ENCODE peak calls at places on chromosomes 13 and 19, in nine cellular contexts. One of them, this sample, is unnamed.

GRCh38 chr19:397941-398706 is 10.8 kb downstream of the C2CD4C start:
- DNase-seq in stimulated activated CD4-positive, alpha-beta T cell treated with anti-CD3 and anti-CD28 coated beads, TNF-alpha, amount 100 ng/mL, for 4 hours: no peak
- DNase-seq in T-helper 1 cell: no peak
- DNase-seq in left kidney: no peak
- DNase-seq in HEK293T: no peak
- DNase-seq in stimulated activated CD8-positive, alpha-beta memory T cell treated with anti-CD3 and anti-CD28 coated beads, Interleukin-15, amount 100 ng/mL, for 24 hours: no peak
- DNase-seq in HTR-8/SVneo: no peak
- DNase-seq in CD4-positive, alpha-beta T cell: no peak
- DNase-seq in RWPE1: no peak
- DNase-seq in this sample: no peak

GRCh38 chr19:52191951-52192350 is 2.1 kb downstream of the PPP2R1A start:
- DNase-seq in left kidney: no peak
- DNase-seq in HEK293T: no peak
- DNase-seq in CD4-positive, alpha-beta T cell: no peak
- DNase-seq in HTR-8/SVneo: no peak
- DNase-seq in RWPE1: no peak
- DNase-seq in stimulated activated CD4-positive, alpha-beta T cell treated with anti-CD3 and anti-CD28 coated beads, TNF-alpha, amount 100 ng/mL, for 4 hours: no peak
- DNase-seq in stimulated activated CD8-positive, alpha-beta memory T cell treated with anti-CD3 and anti-CD28 coated beads, Interleukin-15, amount 100 ng/mL, for 24 hours: no peak
- DNase-seq in T-helper 1 cell: no peak
- DNase-seq in this sample: peak

GRCh38 chr13:40993119-40993518 is 26.0 kb downstream of the ELF1 start:
- DNase-seq in HTR-8/SVneo: no peak
- DNase-seq in left kidney: peak
- DNase-seq in stimulated activated CD4-positive, alpha-beta T cell treated with anti-CD3 and anti-CD28 coated beads, TNF-alpha, amount 100 ng/mL, for 4 hours: no peak
- DNase-seq in CD4-positive, alpha-beta T cell: no peak
- DNase-seq in stimulated activated CD8-positive, alpha-beta memory T cell treated with anti-CD3 and anti-CD28 coated beads, Interleukin-15, amount 100 ng/mL, for 24 hours: no peak
- DNase-seq in T-helper 1 cell: no peak
- DNase-seq in HEK293T: no peak
- DNase-seq in RWPE1: no peak
- DNase-seq in this sample: no peak

GRCh38 chr13:24032252-24032651 is 128.3 kb upstream of the SPATA13 start:
- DNase-seq in HTR-8/SVneo: no peak
- DNase-seq in CD4-positive, alpha-beta T cell: no peak
- DNase-seq in left kidney: no peak
- DNase-seq in T-helper 1 cell: no peak
- DNase-seq in RWPE1: no peak
- DNase-seq in HEK293T: no peak
- DNase-seq in stimulated activated CD4-positive, alpha-beta T cell treated with anti-CD3 and anti-CD28 coated beads, TNF-alpha, amount 100 ng/mL, for 4 hours: no peak
- DNase-seq in stimulated activated CD8-positive, alpha-beta memory T cell treated with anti-CD3 and anti-CD28 coated beads, Interleukin-15, amount 100 ng/mL, for 24 hours: no peak
- DNase-seq in this sample: peak

GRCh38 chr13:54574791-54575190 is 1546.2 kb downstream of the OLFM4 start:
- DNase-seq in HEK293T: no peak
- DNase-seq in T-helper 1 cell: no peak
- DNase-seq in HTR-8/SVneo: no peak
- DNase-seq in left kidney: no peak
- DNase-seq in RWPE1: no peak
- DNase-seq in stimulated activated CD8-positive, alpha-beta memory T cell treated with anti-CD3 and anti-CD28 coated beads, Interleukin-15, amount 100 ng/mL, for 24 hours: no peak
- DNase-seq in stimulated activated CD4-positive, alpha-beta T cell treated with anti-CD3 and anti-CD28 coated beads, TNF-alpha, amount 100 ng/mL, for 4 hours: no peak
- DNase-seq in CD4-positive, alpha-beta T cell: no peak
- DNase-seq in this sample: no peak

GRCh38 chr19:51246153-51246552 is 4.7 kb upstream of the SIGLECL1 start:
- DNase-seq in RWPE1: no peak
- DNase-seq in HEK293T: no peak
- DNase-seq in HTR-8/SVneo: no peak
- DNase-seq in stimulated activated CD8-positive, alpha-beta memory T cell treated with anti-CD3 and anti-CD28 coated beads, Interleukin-15, amount 100 ng/mL, for 24 hours: no peak
- DNase-seq in left kidney: peak
- DNase-seq in stimulated activated CD4-positive, alpha-beta T cell treated with anti-CD3 and anti-CD28 coated beads, TNF-alpha, amount 100 ng/mL, for 4 hours: no peak
- DNase-seq in T-helper 1 cell: no peak
- DNase-seq in CD4-positive, alpha-beta T cell: no peak
- DNase-seq in this sample: no peak

GRCh38 chr13:112187527-112188297 is 120.8 kb downstream of the SOX1 start:
- DNase-seq in stimulated activated CD4-positive, alpha-beta T cell treated with anti-CD3 and anti-CD28 coated beads, TNF-alpha, amount 100 ng/mL, for 4 hours: no peak
- DNase-seq in HEK293T: no peak
- DNase-seq in CD4-positive, alpha-beta T cell: no peak
- DNase-seq in HTR-8/SVneo: no peak
- DNase-seq in left kidney: no peak
- DNase-seq in T-helper 1 cell: no peak
- DNase-seq in stimulated activated CD8-positive, alpha-beta memory T cell treated with anti-CD3 and anti-CD28 coated beads, Interleukin-15, amount 100 ng/mL, for 24 hours: no peak
- DNase-seq in RWPE1: no peak
- DNase-seq in this sample: no peak

GRCh38 chr13:84487681-84488080 is 605.4 kb upstream of the SLITRK1 start:
- DNase-seq in left kidney: no peak
- DNase-seq in HTR-8/SVneo: no peak
- DNase-seq in stimulated activated CD4-positive, alpha-beta T cell treated with anti-CD3 and anti-CD28 coated beads, TNF-alpha, amount 100 ng/mL, for 4 hours: no peak
- DNase-seq in HEK293T: no peak
- DNase-seq in stimulated activated CD8-positive, alpha-beta memory T cell treated with anti-CD3 and anti-CD28 coated beads, Interleukin-15, amount 100 ng/mL, for 24 hours: no peak
- DNase-seq in T-helper 1 cell: no peak
- DNase-seq in RWPE1: no peak
- DNase-seq in CD4-positive, alpha-beta T cell: no peak
- DNase-seq in this sample: no peak

GRCh38 chr13:26895081-26895807 is 134.7 kb upstream of the GPR12 start:
- DNase-seq in HTR-8/SVneo: no peak
- DNase-seq in RWPE1: no peak
- DNase-seq in HEK293T: no peak
- DNase-seq in stimulated activated CD4-positive, alpha-beta T cell treated with anti-CD3 and anti-CD28 coated beads, TNF-alpha, amount 100 ng/mL, for 4 hours: no peak
- DNase-seq in T-helper 1 cell: no peak
- DNase-seq in CD4-positive, alpha-beta T cell: no peak
- DNase-seq in left kidney: no peak
- DNase-seq in stimulated activated CD8-positive, alpha-beta memory T cell treated with anti-CD3 and anti-CD28 coated beads, Interleukin-15, amount 100 ng/mL, for 24 hours: no peak
- DNase-seq in this sample: no peak

GRCh38 chr13:42283574-42283973 is 11.6 kb downstream of the AKAP11 start:
- DNase-seq in stimulated activated CD8-positive, alpha-beta memory T cell treated with anti-CD3 and anti-CD28 coated beads, Interleukin-15, amount 100 ng/mL, for 24 hours: no peak
- DNase-seq in T-helper 1 cell: no peak
- DNase-seq in RWPE1: no peak
- DNase-seq in HEK293T: no peak
- DNase-seq in left kidney: no peak
- DNase-seq in CD4-positive, alpha-beta T cell: no peak
- DNase-seq in stimulated activated CD4-positive, alpha-beta T cell treated with anti-CD3 and anti-CD28 coated beads, TNF-alpha, amount 100 ng/mL, for 4 hours: no peak
- DNase-seq in HTR-8/SVneo: no peak
- DNase-seq in this sample: no peak

GRCh38 chr13:42345367-42345766 is 73.4 kb downstream of the AKAP11 start:
- DNase-seq in CD4-positive, alpha-beta T cell: no peak
- DNase-seq in RWPE1: no peak
- DNase-seq in HTR-8/SVneo: no peak
- DNase-seq in stimulated activated CD4-positive, alpha-beta T cell treated with anti-CD3 and anti-CD28 coated beads, TNF-alpha, amount 100 ng/mL, for 4 hours: no peak
- DNase-seq in left kidney: no peak
- DNase-seq in HEK293T: no peak
- DNase-seq in stimulated activated CD8-positive, alpha-beta memory T cell treated with anti-CD3 and anti-CD28 coated beads, Interleukin-15, amount 100 ng/mL, for 24 hours: no peak
- DNase-seq in T-helper 1 cell: no peak
- DNase-seq in this sample: no peak

GRCh38 chr19:4114181-4114580 is 9.7 kb downstream of the MAP2K2 start:
- DNase-seq in left kidney: no peak
- DNase-seq in HTR-8/SVneo: no peak
- DNase-seq in CD4-positive, alpha-beta T cell: no peak
- DNase-seq in T-helper 1 cell: no peak
- DNase-seq in stimulated activated CD8-positive, alpha-beta memory T cell treated with anti-CD3 and anti-CD28 coated beads, Interleukin-15, amount 100 ng/mL, for 24 hours: no peak
- DNase-seq in RWPE1: no peak
- DNase-seq in HEK293T: no peak
- DNase-seq in stimulated activated CD4-positive, alpha-beta T cell treated with anti-CD3 and anti-CD28 coated beads, TNF-alpha, amount 100 ng/mL, for 4 hours: no peak
- DNase-seq in this sample: no peak

GRCh38 chr13:59480857-59481256 is 682.9 kb downstream of the DIAPH3 start:
- DNase-seq in stimulated activated CD4-positive, alpha-beta T cell treated with anti-CD3 and anti-CD28 coated beads, TNF-alpha, amount 100 ng/mL, for 4 hours: no peak
- DNase-seq in RWPE1: no peak
- DNase-seq in HTR-8/SVneo: no peak
- DNase-seq in left kidney: no peak
- DNase-seq in T-helper 1 cell: no peak
- DNase-seq in CD4-positive, alpha-beta T cell: no peak
- DNase-seq in stimulated activated CD8-positive, alpha-beta memory T cell treated with anti-CD3 and anti-CD28 coated beads, Interleukin-15, amount 100 ng/mL, for 24 hours: no peak
- DNase-seq in HEK293T: no peak
- DNase-seq in this sample: no peak

GRCh38 chr13:99663908-99664307 is 162.6 kb downstream of the TM9SF2 start:
- DNase-seq in HTR-8/SVneo: no peak
- DNase-seq in T-helper 1 cell: no peak
- DNase-seq in stimulated activated CD4-positive, alpha-beta T cell treated with anti-CD3 and anti-CD28 coated beads, TNF-alpha, amount 100 ng/mL, for 4 hours: no peak
- DNase-seq in left kidney: no peak
- DNase-seq in RWPE1: no peak
- DNase-seq in CD4-positive, alpha-beta T cell: no peak
- DNase-seq in HEK293T: no peak
- DNase-seq in stimulated activated CD8-positive, alpha-beta memory T cell treated with anti-CD3 and anti-CD28 coated beads, Interleukin-15, amount 100 ng/mL, for 24 hours: no peak
- DNase-seq in this sample: no peak

GRCh38 chr19:48695743-48696352 is at the start of gene FUT2:
- DNase-seq in RWPE1: no peak
- DNase-seq in HTR-8/SVneo: no peak
- DNase-seq in left kidney: peak
- DNase-seq in stimulated activated CD8-positive, alpha-beta memory T cell treated with anti-CD3 and anti-CD28 coated beads, Interleukin-15, amount 100 ng/mL, for 24 hours: no peak
- DNase-seq in CD4-positive, alpha-beta T cell: no peak
- DNase-seq in stimulated activated CD4-positive, alpha-beta T cell treated with anti-CD3 and anti-CD28 coated beads, TNF-alpha, amount 100 ng/mL, for 4 hours: no peak
- DNase-seq in T-helper 1 cell: no peak
- DNase-seq in HEK293T: no peak
- DNase-seq in this sample: no peak

GRCh38 chr13:112114391-112114790 is 47.4 kb downstream of the SOX1 start:
- DNase-seq in left kidney: no peak
- DNase-seq in HEK293T: no peak
- DNase-seq in T-helper 1 cell: no peak
- DNase-seq in stimulated activated CD8-positive, alpha-beta memory T cell treated with anti-CD3 and anti-CD28 coated beads, Interleukin-15, amount 100 ng/mL, for 24 hours: no peak
- DNase-seq in CD4-positive, alpha-beta T cell: no peak
- DNase-seq in RWPE1: no peak
- DNase-seq in HTR-8/SVneo: no peak
- DNase-seq in stimulated activated CD4-positive, alpha-beta T cell treated with anti-CD3 and anti-CD28 coated beads, TNF-alpha, amount 100 ng/mL, for 4 hours: no peak
- DNase-seq in this sample: no peak

GRCh38 chr19:8459520-8460260 is 14.9 kb downstream of the HNRNPM start:
- DNase-seq in HEK293T: no peak
- DNase-seq in CD4-positive, alpha-beta T cell: no peak
- DNase-seq in HTR-8/SVneo: peak
- DNase-seq in T-helper 1 cell: no peak
- DNase-seq in stimulated activated CD8-positive, alpha-beta memory T cell treated with anti-CD3 and anti-CD28 coated beads, Interleukin-15, amount 100 ng/mL, for 24 hours: no peak
- DNase-seq in stimulated activated CD4-positive, alpha-beta T cell treated with anti-CD3 and anti-CD28 coated beads, TNF-alpha, amount 100 ng/mL, for 4 hours: no peak
- DNase-seq in left kidney: peak
- DNase-seq in RWPE1: peak
- DNase-seq in this sample: peak

GRCh38 chr13:89969996-89970709 is 1377.3 kb upstream of the MIR17HG start:
- DNase-seq in RWPE1: no peak
- DNase-seq in HEK293T: no peak
- DNase-seq in CD4-positive, alpha-beta T cell: no peak
- DNase-seq in left kidney: no peak
- DNase-seq in HTR-8/SVneo: no peak
- DNase-seq in stimulated activated CD8-positive, alpha-beta memory T cell treated with anti-CD3 and anti-CD28 coated beads, Interleukin-15, amount 100 ng/mL, for 24 hours: no peak
- DNase-seq in T-helper 1 cell: no peak
- DNase-seq in stimulated activated CD4-positive, alpha-beta T cell treated with anti-CD3 and anti-CD28 coated beads, TNF-alpha, amount 100 ng/mL, for 4 hours: no peak
- DNase-seq in this sample: peak

GRCh38 chr19:18490719-18491118 is 31.2 kb downstream of the ELL start:
- DNase-seq in CD4-positive, alpha-beta T cell: no peak
- DNase-seq in T-helper 1 cell: no peak
- DNase-seq in left kidney: no peak
- DNase-seq in RWPE1: no peak
- DNase-seq in HTR-8/SVneo: no peak
- DNase-seq in stimulated activated CD8-positive, alpha-beta memory T cell treated with anti-CD3 and anti-CD28 coated beads, Interleukin-15, amount 100 ng/mL, for 24 hours: no peak
- DNase-seq in stimulated activated CD4-positive, alpha-beta T cell treated with anti-CD3 and anti-CD28 coated beads, TNF-alpha, amount 100 ng/mL, for 4 hours: no peak
- DNase-seq in HEK293T: no peak
- DNase-seq in this sample: no peak

GRCh38 chr19:45906221-45906620 is 3.8 kb upstream of the MYPOP start:
- DNase-seq in HEK293T: no peak
- DNase-seq in left kidney: no peak
- DNase-seq in RWPE1: no peak
- DNase-seq in stimulated activated CD8-positive, alpha-beta memory T cell treated with anti-CD3 and anti-CD28 coated beads, Interleukin-15, amount 100 ng/mL, for 24 hours: no peak
- DNase-seq in HTR-8/SVneo: no peak
- DNase-seq in CD4-positive, alpha-beta T cell: no peak
- DNase-seq in T-helper 1 cell: no peak
- DNase-seq in stimulated activated CD4-positive, alpha-beta T cell treated with anti-CD3 and anti-CD28 coated beads, TNF-alpha, amount 100 ng/mL, for 4 hours: no peak
- DNase-seq in this sample: no peak

GRCh38 chr19:30870861-30871260 is 478.4 kb downstream of the TSHZ3 start:
- DNase-seq in left kidney: peak
- DNase-seq in RWPE1: peak
- DNase-seq in CD4-positive, alpha-beta T cell: no peak
- DNase-seq in HEK293T: no peak
- DNase-seq in stimulated activated CD8-positive, alpha-beta memory T cell treated with anti-CD3 and anti-CD28 coated beads, Interleukin-15, amount 100 ng/mL, for 24 hours: no peak
- DNase-seq in T-helper 1 cell: no peak
- DNase-seq in stimulated activated CD4-positive, alpha-beta T cell treated with anti-CD3 and anti-CD28 coated beads, TNF-alpha, amount 100 ng/mL, for 4 hours: no peak
- DNase-seq in HTR-8/SVneo: no peak
- DNase-seq in this sample: no peak

GRCh38 chr19:19263886-19264487 is 9.1 kb downstream of the TM6SF2 start:
- DNase-seq in HEK293T: no peak
- DNase-seq in left kidney: no peak
- DNase-seq in RWPE1: no peak
- DNase-seq in CD4-positive, alpha-beta T cell: no peak
- DNase-seq in HTR-8/SVneo: no peak
- DNase-seq in T-helper 1 cell: no peak
- DNase-seq in stimulated activated CD4-positive, alpha-beta T cell treated with anti-CD3 and anti-CD28 coated beads, TNF-alpha, amount 100 ng/mL, for 4 hours: no peak
- DNase-seq in stimulated activated CD8-positive, alpha-beta memory T cell treated with anti-CD3 and anti-CD28 coated beads, Interleukin-15, amount 100 ng/mL, for 24 hours: no peak
- DNase-seq in this sample: no peak

GRCh38 chr19:38684078-38684861 is 36.8 kb downstream of the ACTN4 start:
- DNase-seq in HEK293T: peak
- DNase-seq in stimulated activated CD8-positive, alpha-beta memory T cell treated with anti-CD3 and anti-CD28 coated beads, Interleukin-15, amount 100 ng/mL, for 24 hours: no peak
- DNase-seq in T-helper 1 cell: peak
- DNase-seq in HTR-8/SVneo: peak
- DNase-seq in left kidney: peak
- DNase-seq in stimulated activated CD4-positive, alpha-beta T cell treated with anti-CD3 and anti-CD28 coated beads, TNF-alpha, amount 100 ng/mL, for 4 hours: no peak
- DNase-seq in RWPE1: peak
- DNase-seq in CD4-positive, alpha-beta T cell: no peak
- DNase-seq in this sample: peak

GRCh38 chr13:109914111-109914510 is 127.7 kb upstream of the IRS2 start:
- DNase-seq in stimulated activated CD4-positive, alpha-beta T cell treated with anti-CD3 and anti-CD28 coated beads, TNF-alpha, amount 100 ng/mL, for 4 hours: no peak
- DNase-seq in HTR-8/SVneo: no peak
- DNase-seq in stimulated activated CD8-positive, alpha-beta memory T cell treated with anti-CD3 and anti-CD28 coated beads, Interleukin-15, amount 100 ng/mL, for 24 hours: no peak
- DNase-seq in CD4-positive, alpha-beta T cell: no peak
- DNase-seq in HEK293T: no peak
- DNase-seq in left kidney: no peak
- DNase-seq in T-helper 1 cell: no peak
- DNase-seq in RWPE1: no peak
- DNase-seq in this sample: no peak

GRCh38 chr13:84446972-84447700 is 564.9 kb upstream of the SLITRK1 start:
- DNase-seq in T-helper 1 cell: no peak
- DNase-seq in HTR-8/SVneo: no peak
- DNase-seq in stimulated activated CD4-positive, alpha-beta T cell treated with anti-CD3 and anti-CD28 coated beads, TNF-alpha, amount 100 ng/mL, for 4 hours: no peak
- DNase-seq in CD4-positive, alpha-beta T cell: no peak
- DNase-seq in RWPE1: no peak
- DNase-seq in left kidney: no peak
- DNase-seq in stimulated activated CD8-positive, alpha-beta memory T cell treated with anti-CD3 and anti-CD28 coated beads, Interleukin-15, amount 100 ng/mL, for 24 hours: no peak
- DNase-seq in HEK293T: no peak
- DNase-seq in this sample: peak

GRCh38 chr13:97237388-97237787 is 15.3 kb downstream of the MBNL2 start:
- DNase-seq in HEK293T: no peak
- DNase-seq in T-helper 1 cell: no peak
- DNase-seq in RWPE1: no peak
- DNase-seq in stimulated activated CD4-positive, alpha-beta T cell treated with anti-CD3 and anti-CD28 coated beads, TNF-alpha, amount 100 ng/mL, for 4 hours: no peak
- DNase-seq in left kidney: no peak
- DNase-seq in CD4-positive, alpha-beta T cell: no peak
- DNase-seq in HTR-8/SVneo: no peak
- DNase-seq in stimulated activated CD8-positive, alpha-beta memory T cell treated with anti-CD3 and anti-CD28 coated beads, Interleukin-15, amount 100 ng/mL, for 24 hours: no peak
- DNase-seq in this sample: no peak

GRCh38 chr19:4409123-4409933 is 6.9 kb downstream of the CHAF1A start:
- DNase-seq in CD4-positive, alpha-beta T cell: no peak
- DNase-seq in RWPE1: no peak
- DNase-seq in HTR-8/SVneo: no peak
- DNase-seq in stimulated activated CD4-positive, alpha-beta T cell treated with anti-CD3 and anti-CD28 coated beads, TNF-alpha, amount 100 ng/mL, for 4 hours: no peak
- DNase-seq in T-helper 1 cell: no peak
- DNase-seq in HEK293T: no peak
- DNase-seq in left kidney: no peak
- DNase-seq in stimulated activated CD8-positive, alpha-beta memory T cell treated with anti-CD3 and anti-CD28 coated beads, Interleukin-15, amount 100 ng/mL, for 24 hours: no peak
- DNase-seq in this sample: no peak

GRCh38 chr19:38055655-38056521 is 148.9 kb downstream of the SIPA1L3 start:
- DNase-seq in CD4-positive, alpha-beta T cell: no peak
- DNase-seq in left kidney: peak
- DNase-seq in stimulated activated CD8-positive, alpha-beta memory T cell treated with anti-CD3 and anti-CD28 coated beads, Interleukin-15, amount 100 ng/mL, for 24 hours: no peak
- DNase-seq in RWPE1: no peak
- DNase-seq in T-helper 1 cell: no peak
- DNase-seq in HEK293T: no peak
- DNase-seq in stimulated activated CD4-positive, alpha-beta T cell treated with anti-CD3 and anti-CD28 coated beads, TNF-alpha, amount 100 ng/mL, for 4 hours: no peak
- DNase-seq in HTR-8/SVneo: no peak
- DNase-seq in this sample: no peak

GRCh38 chr13:62846302-62846701 is 1430.7 kb upstream of the PCDH20 start:
- DNase-seq in T-helper 1 cell: no peak
- DNase-seq in left kidney: no peak
- DNase-seq in CD4-positive, alpha-beta T cell: no peak
- DNase-seq in RWPE1: peak
- DNase-seq in HEK293T: no peak
- DNase-seq in HTR-8/SVneo: no peak
- DNase-seq in stimulated activated CD8-positive, alpha-beta memory T cell treated with anti-CD3 and anti-CD28 coated beads, Interleukin-15, amount 100 ng/mL, for 24 hours: no peak
- DNase-seq in stimulated activated CD4-positive, alpha-beta T cell treated with anti-CD3 and anti-CD28 coated beads, TNF-alpha, amount 100 ng/mL, for 4 hours: no peak
- DNase-seq in this sample: peak

GRCh38 chr13:23999411-23999810 is 102.1 kb upstream of the C1QTNF9B start:
- DNase-seq in CD4-positive, alpha-beta T cell: no peak
- DNase-seq in stimulated activated CD4-positive, alpha-beta T cell treated with anti-CD3 and anti-CD28 coated beads, TNF-alpha, amount 100 ng/mL, for 4 hours: no peak
- DNase-seq in stimulated activated CD8-positive, alpha-beta memory T cell treated with anti-CD3 and anti-CD28 coated beads, Interleukin-15, amount 100 ng/mL, for 24 hours: no peak
- DNase-seq in left kidney: no peak
- DNase-seq in HTR-8/SVneo: no peak
- DNase-seq in T-helper 1 cell: no peak
- DNase-seq in HEK293T: no peak
- DNase-seq in RWPE1: no peak
- DNase-seq in this sample: no peak

GRCh38 chr19:12047868-12048267 is 4.9 kb downstream of the ZNF878 start:
- DNase-seq in left kidney: no peak
- DNase-seq in CD4-positive, alpha-beta T cell: no peak
- DNase-seq in T-helper 1 cell: no peak
- DNase-seq in HEK293T: no peak
- DNase-seq in RWPE1: no peak
- DNase-seq in stimulated activated CD4-positive, alpha-beta T cell treated with anti-CD3 and anti-CD28 coated beads, TNF-alpha, amount 100 ng/mL, for 4 hours: no peak
- DNase-seq in HTR-8/SVneo: no peak
- DNase-seq in stimulated activated CD8-positive, alpha-beta memory T cell treated with anti-CD3 and anti-CD28 coated beads, Interleukin-15, amount 100 ng/mL, for 24 hours: no peak
- DNase-seq in this sample: no peak